ENCODE peak calls at places on chromosomes 7 and 10, in eight cellular contexts. B is CD8-positive, alpha-beta T cell; C is mesenchymal stem cell; P is GM23248; F is naive thymus-derived CD4-positive, alpha-beta T cell; V is effector memory CD4-positive, alpha-beta T cell; M is fibroblast of lung; E is body of pancreas. O is an unnamed sample.

GRCh38 chr7:82530361-82530760 is 86.8 kb upstream of the CACNA2D1 start:
- DNase-seq in M (peak), V (no peak), B (no peak), F (no peak), E (no peak), P (no peak), C (peak), O (no peak)

GRCh38 chr7:49781996-49782395 is 8.6 kb downstream of the VWC2 start:
- DNase-seq in M (no peak), E (no peak), B (no peak), F (no peak), P (no peak), V (no peak), C (no peak), O (no peak)

GRCh38 chr7:122578350-122578749 is 120.6 kb downstream of the RNF133 start:
- DNase-seq in P (no peak), C (no peak), E (no peak), B (no peak), M (no peak), F (no peak), V (no peak), O (no peak)

GRCh38 chr7:157125376-157126223 is 13.1 kb upstream of the UBE3C start:
- DNase-seq in V (no peak), P (no peak), M (no peak), C (no peak), F (no peak), E (no peak), B (no peak), O (no peak)

GRCh38 chr10:76469675-76470074 is 1038.3 kb downstream of the LRMDA start:
- DNase-seq in C (no peak), F (no peak), E (no peak), B (no peak), M (no peak), P (peak), V (no peak), O (no peak)

GRCh38 chr7:85172530-85172941 is 14.3 kb downstream of the SEMA3D start:
- DNase-seq in F (no peak), E (no peak), V (no peak), M (peak), P (peak), B (no peak), C (peak), O (no peak)

GRCh38 chr10:106519376-106520035 is 645.0 kb downstream of the SORCS1 start:
- DNase-seq in F (no peak), V (no peak), C (no peak), P (peak), M (no peak), B (no peak), E (no peak), O (no peak)

GRCh38 chr7:10121641-10122040 is 852.0 kb upstream of the PHF14 start:
- DNase-seq in E (no peak), B (no peak), V (no peak), P (no peak), M (no peak), C (no peak), F (no peak), O (no peak)

GRCh38 chr7:139860090-139860773 is 31.2 kb downstream of the TBXAS1 start:
- DNase-seq in M (no peak), C (no peak), E (peak), P (no peak), B (no peak), V (no peak), F (no peak), O (no peak)

GRCh38 chr10:70084189-70084588 is 31.5 kb downstream of the MACROH2A2 start:
- DNase-seq in V (no peak), F (no peak), C (no peak), E (no peak), P (no peak), B (no peak), M (no peak), O (no peak)

GRCh38 chr10:4242561-4243035 is 457.6 kb upstream of the KLF6 start:
- DNase-seq in E (peak), M (peak), P (peak), V (no peak), C (peak), F (no peak), B (no peak), O (no peak)

GRCh38 chr7:2665359-2665791 is 22.6 kb upstream of the AMZ1 start:
- DNase-seq in C (no peak), P (no peak), V (no peak), B (no peak), E (no peak), M (no peak), F (no peak), O (no peak)

GRCh38 chr10:49171326-49172140 is 16.7 kb downstream of the TMEM273 start:
- DNase-seq in B (no peak), F (no peak), V (no peak), E (no peak), P (no peak), M (no peak), C (no peak), O (no peak)

GRCh38 chr7:117324940-117325339 is 2.1 kb upstream of the WNT2 start:
- DNase-seq in C (no peak), M (peak), B (no peak), P (no peak), V (no peak), E (no peak), F (no peak), O (no peak)

GRCh38 chr10:24645784-24646183 is 77.9 kb downstream of the ARHGAP21 start:
- DNase-seq in B (no peak), E (no peak), V (no peak), C (peak), F (no peak), P (peak), M (peak), O (no peak)

GRCh38 chr7:144436500-144436899 is 33.0 kb upstream of the NOBOX start:
- DNase-seq in B (no peak), C (no peak), V (no peak), E (no peak), F (no peak), P (no peak), M (no peak), O (no peak)

GRCh38 chr7:1557771-1558170 is 1.8 kb upstream of the TMEM184A start:
- DNase-seq in P (no peak), C (no peak), V (no peak), E (no peak), B (no peak), F (no peak), M (no peak), O (no peak)

GRCh38 chr10:108775911-108776475 is 1147.3 kb downstream of the XPNPEP1 start:
- DNase-seq in M (no peak), V (no peak), C (no peak), B (no peak), E (no peak), F (no peak), P (peak), O (no peak)

GRCh38 chr10:113056030-113056429 is 106.0 kb downstream of the TCF7L2 start:
- DNase-seq in F (no peak), V (no peak), E (no peak), C (peak), B (no peak), M (peak), P (no peak), O (no peak)

GRCh38 chr10:113055458-113055857 is 105.4 kb downstream of the TCF7L2 start:
- DNase-seq in P (no peak), B (no peak), V (no peak), E (no peak), C (no peak), F (no peak), M (no peak), O (no peak)

GRCh38 chr10:113059001-113059780 is 109.1 kb downstream of the TCF7L2 start:
- DNase-seq in M (peak), C (peak), P (peak), E (peak), V (no peak), F (no peak), B (no peak), O (no peak)

GRCh38 chr10:113058175-113058961 is 108.3 kb downstream of the TCF7L2 start:
- DNase-seq in V (no peak), E (no peak), M (peak), C (peak), F (no peak), B (no peak), P (peak), O (no peak)

GRCh38 chr10:113056468-113057021 is 106.5 kb downstream of the TCF7L2 start:
- DNase-seq in F (no peak), M (peak), C (peak), E (no peak), P (peak), V (no peak), B (no peak), O (no peak)
- H3K4me3 ChIP-seq in F (no peak), M (no peak), C (no peak), E (no peak), P (peak), V (no peak), B (no peak), O (no peak)

GRCh38 chr10:28940158-28940888 is 263.0 kb downstream of the BAMBI start:
- DNase-seq in B (no peak), E (no peak), C (no peak), P (no peak), M (no peak), V (no peak), F (no peak), O (no peak)
- H3K27ac ChIP-seq in B (no peak), E (no peak), C (no peak), P (no peak), M (no peak), V (no peak), F (no peak), O (no peak)

GRCh38 chr7:73623798-73624668 is at the start of gene MLXIPL:
- DNase-seq in V (peak), P (peak), B (peak), C (peak), F (peak), E (peak), M (peak), O (peak)
- H3K4me3 ChIP-seq in V (peak), P (peak), B (peak), C (peak), F (no peak), E (peak), M (no peak), O (peak)

DNA sequence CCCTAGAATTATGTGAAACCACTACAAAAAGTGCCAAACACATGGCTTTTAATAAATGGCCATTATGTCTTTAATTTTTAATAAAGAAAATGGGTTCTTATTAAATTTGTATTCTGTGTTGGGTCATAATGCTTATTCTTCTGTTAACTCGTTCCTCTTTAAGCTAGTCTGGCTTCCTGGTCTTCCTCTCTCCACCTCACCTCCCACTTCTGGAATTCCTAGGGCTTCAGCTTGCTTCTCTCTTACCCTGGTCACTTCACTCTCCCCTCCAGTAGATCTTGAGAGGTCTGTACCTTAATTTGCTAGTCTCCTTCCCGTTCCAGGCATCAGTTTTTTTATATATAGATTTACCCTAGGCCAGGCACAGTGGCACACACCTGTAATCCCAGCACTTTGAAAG is 111.2 kb downstream of the RALA start:
- DNase-seq in C (no peak), E (no peak), V (no peak), M (no peak), F (no peak), B (no peak), P (no peak), O (no peak)
- H3K27ac ChIP-seq in C (peak), E (no peak), V (peak), M (peak), F (peak), B (no peak), P (peak), O (no peak)

GRCh38 chr7:114419441-114420107 is 5.0 kb downstream of the FOXP2 start:
- DNase-seq in E (no peak), V (no peak), C (no peak), P (peak), B (no peak), M (peak), F (no peak), O (no peak)
- H3K4me3 ChIP-seq in E (no peak), V (no peak), C (no peak), P (no peak), B (no peak), M (no peak), F (no peak), O (no peak)

GRCh38 chr7:22082553-22082885 is 136.8 kb upstream of the CDCA7L start:
- DNase-seq in E (no peak), B (no peak), P (no peak), F (no peak), M (no peak), C (no peak), V (no peak), O (no peak)
- H3K27ac ChIP-seq in E (peak), B (no peak), P (no peak), F (peak), M (no peak), C (no peak), V (no peak), O (peak)

DNA sequence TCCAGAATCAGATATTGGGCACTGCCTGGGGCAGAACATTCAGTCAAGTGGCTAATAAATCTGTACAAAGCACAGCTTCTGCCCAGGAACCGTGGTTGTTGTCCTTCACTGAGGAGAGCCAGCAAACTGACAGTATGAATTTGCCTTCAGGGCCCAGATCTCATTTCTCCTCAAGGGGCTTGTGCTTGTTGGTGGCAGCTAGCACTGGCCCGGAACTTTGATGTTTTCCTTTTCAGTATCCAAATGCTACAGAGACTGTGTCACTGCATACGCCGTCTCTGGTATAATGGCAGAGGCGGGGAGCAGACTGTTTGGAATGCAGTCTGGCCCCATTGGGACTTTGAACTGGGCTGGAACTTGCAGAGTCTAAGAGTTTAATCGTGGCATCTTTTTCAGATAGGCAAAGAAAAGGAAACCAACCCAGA is 30.4 kb upstream of the ADD3 start:
- DNase-seq in F (no peak), M (peak), B (no peak), V (no peak), C (peak), P (peak), E (peak), O (no peak)
- H3K4me3 ChIP-seq in F (no peak), M (no peak), B (no peak), V (no peak), C (peak), P (peak), E (no peak), O (no peak)

GRCh38 chr7:128430207-128430606 is 20.4 kb upstream of the IMPDH1 start:
- DNase-seq in E (no peak), B (no peak), C (no peak), P (no peak), F (no peak), V (no peak), M (no peak), O (no peak)

GRCh38 chr7:128425851-128426250 is 16.1 kb upstream of the IMPDH1 start:
- DNase-seq in V (peak), E (peak), C (peak), F (peak), B (peak), P (peak), M (peak), O (peak)

GRCh38 chr7:128431221-128431620 is 21.4 kb upstream of the IMPDH1 start:
- DNase-seq in P (peak), C (no peak), V (no peak), F (no peak), M (no peak), B (no peak), E (no peak), O (no peak)

GRCh38 chr7:128424936-128425335 is 15.2 kb upstream of the IMPDH1 start:
- DNase-seq in M (no peak), E (no peak), P (no peak), F (no peak), B (no peak), C (no peak), V (no peak), O (no peak)

DNA sequence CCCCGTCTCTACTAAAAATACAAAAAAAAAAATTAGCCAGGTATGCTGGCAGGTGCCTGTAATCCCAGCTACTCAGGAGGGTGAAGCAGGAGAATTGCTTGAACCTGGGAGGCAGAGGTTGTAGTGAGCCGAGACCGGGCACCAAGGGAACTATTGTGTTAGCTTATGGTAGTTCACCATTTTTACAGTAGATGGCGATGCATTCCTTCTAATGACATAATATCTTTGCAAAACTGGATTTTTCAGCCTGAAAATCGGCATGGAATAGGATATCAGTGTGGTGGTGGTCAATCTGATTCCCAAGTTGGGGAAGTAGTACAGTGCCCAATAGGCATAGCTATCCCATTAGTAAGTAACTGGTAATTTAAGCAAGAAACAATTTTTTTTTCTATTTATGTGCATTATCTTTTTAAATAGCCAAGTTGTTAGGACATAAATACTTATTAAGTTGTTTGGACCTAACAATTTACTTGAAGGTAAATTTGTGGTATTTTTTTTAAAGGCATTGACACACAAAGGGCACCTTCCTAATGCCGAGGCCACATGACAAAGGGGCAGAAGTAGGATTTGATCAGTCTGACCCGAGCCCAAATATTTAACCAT is 17.6 kb upstream of the IMPDH1 start:
- DNase-seq in P (peak), V (no peak), B (no peak), C (peak), E (peak), F (peak), M (peak), O (no peak)
- H3K27ac ChIP-seq in P (no peak), V (no peak), B (no peak), C (no peak), E (no peak), F (no peak), M (no peak), O (no peak)

DNA sequence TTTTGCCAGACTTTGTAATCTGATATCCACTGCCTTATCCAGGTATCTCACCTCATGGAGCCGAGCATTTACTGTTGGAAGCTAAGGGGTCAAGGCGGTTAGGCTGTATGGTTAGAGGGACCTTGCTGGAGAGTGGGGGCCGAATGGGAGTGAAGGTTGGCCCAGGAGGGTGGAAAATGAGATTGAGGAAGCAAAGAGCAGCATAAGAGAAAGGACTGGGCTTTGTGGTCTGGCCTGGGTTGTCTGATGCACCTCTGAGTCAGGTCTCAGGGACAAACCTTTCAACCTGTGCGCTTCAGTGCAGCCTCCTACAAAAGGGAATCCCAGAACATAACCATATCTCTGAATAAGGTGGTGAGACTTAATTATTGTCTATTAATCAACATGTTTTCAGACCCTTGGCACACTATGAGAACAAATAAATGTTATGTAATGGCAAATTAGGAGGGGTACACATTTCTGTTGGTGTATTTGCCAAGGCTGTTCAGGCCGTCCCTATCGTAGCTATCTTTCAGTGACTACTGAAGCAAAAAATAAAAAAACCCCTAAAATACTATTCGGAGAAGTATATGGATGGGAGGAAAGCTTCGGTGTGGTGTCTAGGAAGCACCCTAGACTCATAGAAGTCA is 4.2 kb downstream of the CAMK1D start:
- DNase-seq in M (no peak), B (no peak), C (no peak), E (peak), F (no peak), P (no peak), V (no peak), O (no peak)
- H3K4me3 ChIP-seq in M (no peak), B (no peak), C (no peak), E (no peak), F (no peak), P (no peak), V (no peak), O (no peak)

DNA sequence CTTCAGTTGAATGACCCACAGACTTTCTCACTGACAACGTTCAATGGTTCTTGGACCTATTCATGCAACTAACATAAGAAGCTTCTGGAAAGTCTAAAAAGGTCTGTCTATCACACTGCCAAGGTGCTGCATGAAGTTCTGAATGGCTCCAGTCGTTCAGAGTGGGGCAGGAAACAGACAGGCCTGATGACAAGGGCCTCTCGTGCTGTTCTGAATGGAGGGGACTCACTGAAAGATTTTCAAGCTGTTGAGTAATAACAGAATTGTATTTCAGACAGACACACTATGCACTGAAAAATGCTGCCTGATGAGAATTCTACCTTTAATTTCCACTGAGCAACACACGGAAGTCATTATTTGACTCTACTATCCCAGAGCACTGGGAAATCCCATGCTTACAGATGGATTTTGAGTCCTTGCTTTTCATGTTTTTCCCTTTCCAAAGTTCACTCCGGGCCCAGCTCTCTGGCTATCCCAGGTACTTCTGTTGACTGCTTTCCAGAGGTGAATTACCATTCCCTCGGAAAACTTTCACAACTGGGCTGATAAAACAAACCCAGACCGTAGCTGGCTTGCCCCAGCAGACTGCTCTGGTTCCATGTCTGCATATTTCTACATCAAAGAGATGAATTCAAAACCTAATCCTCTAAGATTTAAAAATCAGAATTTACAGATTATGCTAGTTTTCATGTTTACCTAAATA is 204.9 kb upstream of the FRMD4A start:
- DNase-seq in V (no peak), M (no peak), C (no peak), E (no peak), F (no peak), B (no peak), P (no peak), O (no peak)
- H3K27ac ChIP-seq in V (no peak), M (no peak), C (no peak), E (no peak), F (peak), B (no peak), P (no peak), O (no peak)